ENCODE peak calls at places on chromosomes 2 and 18, in ten cellular contexts. One of them, this sample, is unnamed. For H3K4me1, the result is how much of the 10 kb centered on the place peaks cover.

GRCh38 chr2:48358982-48359381 is 171.0 kb upstream of the STON1 start:
- DNase-seq in stomach: no peak
- DNase-seq in uterus: no peak
- DNase-seq in psoas muscle: no peak
- DNase-seq in cardiac muscle cell: no peak
- DNase-seq in tibial nerve: no peak
- DNase-seq in CD8-positive, alpha-beta memory T cell: no peak
- DNase-seq in fibroblast of lung: no peak
- DNase-seq in A549: no peak
- DNase-seq in mesenchymal stem cell: no peak
- DNase-seq in this sample: no peak

GRCh38 chr2:127047716-127048617 is 59.0 kb downstream of the BIN1 start:
- DNase-seq in fibroblast of lung: no peak
- DNase-seq in A549: no peak
- DNase-seq in psoas muscle: peak
- DNase-seq in CD8-positive, alpha-beta memory T cell: peak
- DNase-seq in stomach: peak
- DNase-seq in uterus: no peak
- DNase-seq in mesenchymal stem cell: no peak
- DNase-seq in tibial nerve: no peak
- DNase-seq in cardiac muscle cell: no peak
- DNase-seq in this sample: no peak

GRCh38 chr18:961644-962355 is 57.1 kb downstream of the ADCYAP1 start:
- DNase-seq in mesenchymal stem cell: peak
- DNase-seq in stomach: no peak
- DNase-seq in cardiac muscle cell: peak
- DNase-seq in CD8-positive, alpha-beta memory T cell: peak
- DNase-seq in psoas muscle: no peak
- DNase-seq in A549: peak
- DNase-seq in uterus: peak
- DNase-seq in fibroblast of lung: peak
- DNase-seq in tibial nerve: no peak
- DNase-seq in this sample: peak

GRCh38 chr2:27369471-27370025 is 590 bp downstream of the EIF2B4 start:
- DNase-seq in cardiac muscle cell: no peak
- DNase-seq in psoas muscle: no peak
- DNase-seq in CD8-positive, alpha-beta memory T cell: no peak
- DNase-seq in tibial nerve: no peak
- DNase-seq in stomach: peak
- DNase-seq in fibroblast of lung: peak
- DNase-seq in uterus: no peak
- DNase-seq in mesenchymal stem cell: no peak
- DNase-seq in A549: no peak
- DNase-seq in this sample: peak

GRCh38 chr2:44707945-44708645 is 233.4 kb upstream of the SIX3 start:
- DNase-seq in fibroblast of lung: no peak
- DNase-seq in uterus: no peak
- DNase-seq in mesenchymal stem cell: no peak
- DNase-seq in psoas muscle: no peak
- DNase-seq in cardiac muscle cell: peak
- DNase-seq in CD8-positive, alpha-beta memory T cell: no peak
- DNase-seq in stomach: no peak
- DNase-seq in tibial nerve: no peak
- DNase-seq in A549: no peak
- DNase-seq in this sample: no peak

GRCh38 chr18:75090336-75090735 is 118.6 kb downstream of the PTGR3 start:
- DNase-seq in psoas muscle: no peak
- DNase-seq in A549: no peak
- DNase-seq in tibial nerve: no peak
- DNase-seq in CD8-positive, alpha-beta memory T cell: no peak
- DNase-seq in mesenchymal stem cell: no peak
- DNase-seq in uterus: no peak
- DNase-seq in stomach: no peak
- DNase-seq in cardiac muscle cell: no peak
- DNase-seq in fibroblast of lung: no peak
- DNase-seq in this sample: no peak

GRCh38 chr2:198930170-198930569 is 527.6 kb downstream of the SATB2 start:
- DNase-seq in psoas muscle: no peak
- DNase-seq in uterus: no peak
- DNase-seq in cardiac muscle cell: no peak
- DNase-seq in CD8-positive, alpha-beta memory T cell: no peak
- DNase-seq in stomach: no peak
- DNase-seq in tibial nerve: no peak
- DNase-seq in mesenchymal stem cell: no peak
- DNase-seq in fibroblast of lung: no peak
- DNase-seq in A549: peak
- DNase-seq in this sample: no peak

GRCh38 chr2:233940376-233941276 is 23.5 kb downstream of the TRPM8 start:
- DNase-seq in cardiac muscle cell: no peak
- DNase-seq in mesenchymal stem cell: no peak
- DNase-seq in stomach: no peak
- DNase-seq in fibroblast of lung: no peak
- DNase-seq in uterus: no peak
- DNase-seq in CD8-positive, alpha-beta memory T cell: no peak
- DNase-seq in A549: no peak
- DNase-seq in tibial nerve: no peak
- DNase-seq in psoas muscle: no peak
- DNase-seq in this sample: no peak

GRCh38 chr2:3396920-3397559 is 17.5 kb downstream of the TRAPPC12 start:
- DNase-seq in A549: no peak
- DNase-seq in uterus: no peak
- DNase-seq in cardiac muscle cell: no peak
- DNase-seq in mesenchymal stem cell: no peak
- DNase-seq in stomach: no peak
- DNase-seq in CD8-positive, alpha-beta memory T cell: no peak
- DNase-seq in tibial nerve: no peak
- DNase-seq in psoas muscle: no peak
- DNase-seq in fibroblast of lung: no peak
- DNase-seq in this sample: no peak

GRCh38 chr2:131062066-131062465 is 31.2 kb downstream of the FAM168B start:
- DNase-seq in tibial nerve: no peak
- DNase-seq in fibroblast of lung: peak
- DNase-seq in psoas muscle: no peak
- DNase-seq in A549: no peak
- DNase-seq in uterus: no peak
- DNase-seq in stomach: no peak
- DNase-seq in CD8-positive, alpha-beta memory T cell: no peak
- DNase-seq in cardiac muscle cell: no peak
- DNase-seq in mesenchymal stem cell: no peak
- DNase-seq in this sample: no peak

GRCh38 chr2:170298861-170299429 is 121.0 kb downstream of the MYO3B start:
- DNase-seq in psoas muscle: no peak
- DNase-seq in stomach: no peak
- DNase-seq in mesenchymal stem cell: no peak
- DNase-seq in fibroblast of lung: no peak
- DNase-seq in CD8-positive, alpha-beta memory T cell: no peak
- DNase-seq in cardiac muscle cell: no peak
- DNase-seq in tibial nerve: no peak
- DNase-seq in uterus: no peak
- DNase-seq in A549: no peak
- DNase-seq in this sample: no peak

GRCh38 chr18:58578321-58578720 is 50.6 kb downstream of the ALPK2 start:
- DNase-seq in mesenchymal stem cell: no peak
- DNase-seq in fibroblast of lung: peak
- DNase-seq in CD8-positive, alpha-beta memory T cell: no peak
- DNase-seq in A549: no peak
- DNase-seq in cardiac muscle cell: peak
- DNase-seq in uterus: no peak
- DNase-seq in psoas muscle: no peak
- DNase-seq in tibial nerve: no peak
- DNase-seq in stomach: no peak
- DNase-seq in this sample: no peak

GRCh38 chr18:13614701-13615288 is 111.6 kb downstream of the FAM210A start:
- DNase-seq in tibial nerve: no peak
- DNase-seq in psoas muscle: peak
- DNase-seq in mesenchymal stem cell: no peak
- DNase-seq in fibroblast of lung: no peak
- DNase-seq in A549: no peak
- DNase-seq in stomach: no peak
- DNase-seq in cardiac muscle cell: no peak
- DNase-seq in CD8-positive, alpha-beta memory T cell: peak
- DNase-seq in uterus: no peak
- DNase-seq in this sample: no peak

GRCh38 chr2:200578778-200579177 is 7.0 kb upstream of the AOX1 start:
- DNase-seq in A549: peak
- DNase-seq in psoas muscle: no peak
- DNase-seq in cardiac muscle cell: no peak
- DNase-seq in mesenchymal stem cell: peak
- DNase-seq in fibroblast of lung: peak
- DNase-seq in stomach: no peak
- DNase-seq in uterus: no peak
- DNase-seq in tibial nerve: no peak
- DNase-seq in CD8-positive, alpha-beta memory T cell: no peak
- DNase-seq in this sample: no peak

GRCh38 chr2:216017365-216017764 is 4.0 kb upstream of the MREG start:
- DNase-seq in stomach: no peak
- DNase-seq in mesenchymal stem cell: peak
- DNase-seq in uterus: no peak
- DNase-seq in fibroblast of lung: peak
- DNase-seq in A549: peak
- DNase-seq in CD8-positive, alpha-beta memory T cell: no peak
- DNase-seq in cardiac muscle cell: no peak
- DNase-seq in psoas muscle: no peak
- DNase-seq in tibial nerve: no peak
- DNase-seq in this sample: no peak

GRCh38 chr2:159139216-159139933 is 147.1 kb downstream of the WDSUB1 start:
- DNase-seq in CD8-positive, alpha-beta memory T cell: no peak
- DNase-seq in psoas muscle: no peak
- DNase-seq in mesenchymal stem cell: peak
- DNase-seq in cardiac muscle cell: no peak
- DNase-seq in stomach: no peak
- DNase-seq in fibroblast of lung: no peak
- DNase-seq in tibial nerve: no peak
- DNase-seq in uterus: no peak
- DNase-seq in A549: no peak
- DNase-seq in this sample: no peak

GRCh38 chr2:159137511-159138101 is 148.9 kb downstream of the WDSUB1 start:
- DNase-seq in A549: no peak
- DNase-seq in tibial nerve: no peak
- DNase-seq in uterus: no peak
- DNase-seq in cardiac muscle cell: no peak
- DNase-seq in fibroblast of lung: no peak
- DNase-seq in stomach: no peak
- DNase-seq in mesenchymal stem cell: no peak
- DNase-seq in CD8-positive, alpha-beta memory T cell: no peak
- DNase-seq in psoas muscle: no peak
- DNase-seq in this sample: peak

GRCh38 chr2:159136405-159136804 is 150.1 kb downstream of the WDSUB1 start:
- DNase-seq in cardiac muscle cell: no peak
- DNase-seq in stomach: no peak
- DNase-seq in A549: no peak
- DNase-seq in uterus: no peak
- DNase-seq in tibial nerve: no peak
- DNase-seq in psoas muscle: no peak
- DNase-seq in mesenchymal stem cell: no peak
- DNase-seq in fibroblast of lung: no peak
- DNase-seq in CD8-positive, alpha-beta memory T cell: no peak
- DNase-seq in this sample: no peak

GRCh38 chr2:159140070-159140774 is 146.3 kb downstream of the WDSUB1 start:
- DNase-seq in tibial nerve: no peak
- DNase-seq in fibroblast of lung: peak
- DNase-seq in mesenchymal stem cell: peak
- DNase-seq in psoas muscle: no peak
- DNase-seq in stomach: no peak
- DNase-seq in uterus: no peak
- DNase-seq in A549: no peak
- DNase-seq in cardiac muscle cell: no peak
- DNase-seq in CD8-positive, alpha-beta memory T cell: no peak
- DNase-seq in this sample: no peak

GRCh38 chr2:159138642-159139182 is 147.8 kb downstream of the WDSUB1 start:
- DNase-seq in CD8-positive, alpha-beta memory T cell: no peak
- DNase-seq in uterus: no peak
- DNase-seq in stomach: no peak
- DNase-seq in fibroblast of lung: peak
- DNase-seq in mesenchymal stem cell: peak
- DNase-seq in cardiac muscle cell: no peak
- DNase-seq in A549: no peak
- DNase-seq in tibial nerve: no peak
- DNase-seq in psoas muscle: no peak
- DNase-seq in this sample: no peak
- H3K4me1 ChIP-seq in CD8-positive, alpha-beta memory T cell: under half
- H3K4me1 ChIP-seq in uterus: under half
- H3K4me1 ChIP-seq in stomach: under half
- H3K4me1 ChIP-seq in fibroblast of lung: under half
- H3K4me1 ChIP-seq in mesenchymal stem cell: under half
- H3K4me1 ChIP-seq in cardiac muscle cell: under half
- H3K4me1 ChIP-seq in A549: under half
- H3K4me1 ChIP-seq in tibial nerve: under half
- H3K4me1 ChIP-seq in psoas muscle: under half
- H3K4me1 ChIP-seq in this sample: half or more

GRCh38 chr2:9003366-9003615 is 193 bp downstream of the MBOAT2 start:
- DNase-seq in cardiac muscle cell: no peak
- DNase-seq in mesenchymal stem cell: no peak
- DNase-seq in CD8-positive, alpha-beta memory T cell: no peak
- DNase-seq in uterus: no peak
- DNase-seq in A549: no peak
- DNase-seq in psoas muscle: no peak
- DNase-seq in tibial nerve: no peak
- DNase-seq in fibroblast of lung: no peak
- DNase-seq in stomach: no peak
- DNase-seq in this sample: no peak
- H3K4me1 ChIP-seq in cardiac muscle cell: under half
- H3K4me1 ChIP-seq in mesenchymal stem cell: under half
- H3K4me1 ChIP-seq in CD8-positive, alpha-beta memory T cell: under half
- H3K4me1 ChIP-seq in uterus: under half
- H3K4me1 ChIP-seq in A549: under half
- H3K4me1 ChIP-seq in psoas muscle: under half
- H3K4me1 ChIP-seq in tibial nerve: under half
- H3K4me1 ChIP-seq in fibroblast of lung: under half
- H3K4me1 ChIP-seq in stomach: under half
- H3K4me1 ChIP-seq in this sample: under half

DNA sequence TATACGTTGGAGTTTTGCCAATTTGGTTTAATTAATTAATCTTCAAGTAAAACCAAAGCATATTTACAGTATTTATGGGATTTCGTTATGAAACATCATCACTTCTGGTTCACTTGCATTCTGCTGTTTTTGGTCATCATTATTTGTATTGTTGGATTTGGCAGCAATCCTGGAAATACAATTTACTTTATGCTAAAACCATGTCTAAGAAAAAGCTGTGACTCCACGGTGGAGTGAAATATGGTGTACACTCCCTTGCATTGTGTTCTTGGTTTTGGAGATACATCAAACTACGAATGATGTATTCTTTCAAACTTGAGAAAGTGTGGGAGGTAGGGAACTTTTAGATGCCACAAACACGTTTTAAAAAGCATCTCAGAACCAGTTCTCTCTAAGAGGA is 106.4 kb downstream of the CTAGE1 start:
- DNase-seq in mesenchymal stem cell: no peak
- DNase-seq in A549: no peak
- DNase-seq in CD8-positive, alpha-beta memory T cell: no peak
- DNase-seq in fibroblast of lung: peak
- DNase-seq in psoas muscle: no peak
- DNase-seq in uterus: no peak
- DNase-seq in tibial nerve: no peak
- DNase-seq in stomach: no peak
- DNase-seq in cardiac muscle cell: no peak
- DNase-seq in this sample: no peak
- H3K4me1 ChIP-seq in mesenchymal stem cell: under half
- H3K4me1 ChIP-seq in A549: under half
- H3K4me1 ChIP-seq in CD8-positive, alpha-beta memory T cell: under half
- H3K4me1 ChIP-seq in fibroblast of lung: under half
- H3K4me1 ChIP-seq in psoas muscle: under half
- H3K4me1 ChIP-seq in uterus: under half
- H3K4me1 ChIP-seq in tibial nerve: under half
- H3K4me1 ChIP-seq in stomach: under half
- H3K4me1 ChIP-seq in cardiac muscle cell: under half
- H3K4me1 ChIP-seq in this sample: under half

GRCh38 chr2:42568431-42569115 is at the start of gene MTA3:
- DNase-seq in tibial nerve: peak
- DNase-seq in A549: peak
- DNase-seq in stomach: peak
- DNase-seq in psoas muscle: peak
- DNase-seq in cardiac muscle cell: peak
- DNase-seq in uterus: peak
- DNase-seq in fibroblast of lung: peak
- DNase-seq in CD8-positive, alpha-beta memory T cell: peak
- DNase-seq in mesenchymal stem cell: peak
- DNase-seq in this sample: peak
- H3K4me1 ChIP-seq in tibial nerve: under half
- H3K4me1 ChIP-seq in A549: under half
- H3K4me1 ChIP-seq in stomach: under half
- H3K4me1 ChIP-seq in psoas muscle: under half
- H3K4me1 ChIP-seq in cardiac muscle cell: under half
- H3K4me1 ChIP-seq in uterus: under half
- H3K4me1 ChIP-seq in fibroblast of lung: under half
- H3K4me1 ChIP-seq in CD8-positive, alpha-beta memory T cell: under half
- H3K4me1 ChIP-seq in mesenchymal stem cell: under half
- H3K4me1 ChIP-seq in this sample: under half

This sample was measured in thyroid gland.